ENCODE peak calls at places on chromosome 13, in eight cellular contexts. J, F, L, U, Q, C, G and M are unnamed samples. For H3K27me3, the result is how much of the 10 kb centered on the place peaks cover.

GRCh38 chr13:26220575-26220974 is 1.5 kb downstream of the RNF6 start:
- DNase-seq in J (no peak), F (peak), L (no peak), U (peak), Q (no peak), C (no peak), G (no peak), M (no peak)

GRCh38 chr13:33194820-33195692 is 90.5 kb downstream of the STARD13 start:
- DNase-seq in J (peak), F (peak), L (no peak), U (peak), Q (no peak), C (peak), G (no peak), M (no peak)

GRCh38 chr13:42875448-42876269 is 94.3 kb downstream of the FAM216B start:
- DNase-seq in J (no peak), F (peak), L (no peak), U (peak), Q (no peak), C (no peak), G (no peak), M (no peak)

GRCh38 chr13:39855236-39855635 is 199.8 kb downstream of the COG6 start:
- DNase-seq in J (no peak), F (peak), L (no peak), U (no peak), Q (no peak), C (no peak), G (no peak), M (no peak)

GRCh38 chr13:66036024-66036614 is 1194.0 kb downstream of the PCDH9 start:
- DNase-seq in J (no peak), F (peak), L (no peak), U (no peak), Q (no peak), C (no peak), G (peak), M (no peak)

GRCh38 chr13:24670927-24671326 is 9.3 kb upstream of the ATP12A start:
- DNase-seq in J (no peak), F (peak), L (peak), U (peak), Q (no peak), C (no peak), G (peak), M (no peak)

GRCh38 chr13:30792257-30793000 is 57.1 kb downstream of the ALOX5AP start:
- DNase-seq in J (peak), F (peak), L (peak), U (peak), Q (peak), C (peak), G (peak), M (peak)

GRCh38 chr13:50845211-50845610 is 1.7 kb upstream of the DLEU7 start:
- DNase-seq in J (no peak), F (peak), L (no peak), U (no peak), Q (no peak), C (no peak), G (no peak), M (no peak)

GRCh38 chr13:114110091-114110829 is 22.2 kb downstream of the RASA3 start:
- DNase-seq in J (no peak), F (peak), L (no peak), U (no peak), Q (peak), C (peak), G (peak), M (peak)

GRCh38 chr13:66264976-66265375 is 965.2 kb downstream of the PCDH9 start:
- DNase-seq in J (no peak), F (no peak), L (no peak), U (peak), Q (no peak), C (no peak), G (no peak), M (no peak)

GRCh38 chr13:64697226-64697625 is 2532.9 kb downstream of the PCDH9 start:
- DNase-seq in J (no peak), F (no peak), L (no peak), U (no peak), Q (no peak), C (no peak), G (no peak), M (no peak)

GRCh38 chr13:65095697-65096096 is 2134.4 kb downstream of the PCDH9 start:
- DNase-seq in J (no peak), F (peak), L (no peak), U (no peak), Q (no peak), C (no peak), G (no peak), M (no peak)

GRCh38 chr13:40777166-40777956 is 6.4 kb upstream of the MRPS31 start:
- DNase-seq in J (no peak), F (peak), L (peak), U (peak), Q (no peak), C (no peak), G (peak), M (no peak)

GRCh38 chr13:45325806-45326205 is 15.2 kb downstream of the TPT1 start:
- DNase-seq in J (peak), F (peak), L (no peak), U (peak), Q (no peak), C (no peak), G (peak), M (no peak)

GRCh38 chr13:32264407-32264806 is 50.8 kb downstream of the ZAR1L start:
- DNase-seq in J (no peak), F (no peak), L (no peak), U (peak), Q (no peak), C (peak), G (no peak), M (no peak)

GRCh38 chr13:91115776-91116175 is 231.7 kb upstream of the MIR17HG start:
- DNase-seq in J (no peak), F (no peak), L (no peak), U (no peak), Q (no peak), C (no peak), G (no peak), M (no peak)
- H3K27me3 ChIP-seq in J (under half), F (under half), L (under half), U (under half), Q (under half), C (under half), G (under half), M (under half)

DNA sequence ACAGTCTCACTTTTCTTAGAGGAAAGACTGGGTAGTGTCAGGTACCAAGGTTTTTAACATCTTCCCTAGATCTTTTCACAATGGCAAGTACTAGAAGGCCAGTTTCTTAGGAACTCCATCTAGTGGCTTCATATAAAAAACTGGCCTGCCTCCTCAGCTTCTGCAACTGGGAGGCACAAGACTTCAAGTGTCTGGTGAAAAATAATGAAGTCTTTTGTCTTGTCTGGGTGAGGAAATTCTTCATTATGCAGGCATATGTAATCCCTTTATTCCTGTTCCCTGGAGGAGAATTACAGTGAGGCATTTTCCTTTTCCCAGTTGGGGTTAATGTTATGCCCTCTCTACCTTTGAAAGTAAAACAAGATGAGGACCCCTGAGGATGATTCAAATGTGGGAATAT is 300.5 kb downstream of the NALCN start:
- DNase-seq in J (no peak), F (peak), L (no peak), U (no peak), Q (no peak), C (no peak), G (no peak), M (no peak)
- H3K4me3 ChIP-seq in J (no peak), F (no peak), L (no peak), U (no peak), Q (no peak), C (no peak), G (no peak), M (no peak)

DNA sequence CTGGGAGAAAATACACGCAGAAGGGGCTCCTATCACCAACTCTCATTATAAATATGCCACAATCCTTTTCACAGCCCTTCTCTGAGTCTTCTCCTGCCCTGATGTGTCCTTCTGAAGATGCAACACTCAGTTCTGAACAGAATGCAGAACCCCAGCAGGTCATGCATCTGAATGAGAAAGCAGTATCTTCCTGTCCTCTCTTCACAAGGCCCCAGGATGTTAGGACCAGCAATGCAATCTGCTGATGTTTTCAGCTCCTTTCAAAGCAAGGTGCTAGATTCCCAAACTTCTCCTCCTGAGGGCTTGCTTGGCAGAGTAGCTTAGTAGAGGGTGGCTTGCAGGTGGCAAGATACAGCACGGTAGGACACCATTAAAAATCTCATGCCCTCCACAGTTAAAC is 22.3 kb upstream of the DOCK9 start:
- DNase-seq in J (no peak), F (no peak), L (no peak), U (no peak), Q (no peak), C (no peak), G (no peak), M (no peak)
- H3K27me3 ChIP-seq in J (under half), F (under half), L (under half), U (under half), Q (under half), C (under half), G (under half), M (under half)

GRCh38 chr13:107867701-107868661 is 347.4 kb downstream of the LIG4 start:
- DNase-seq in J (no peak), F (peak), L (no peak), U (peak), Q (peak), C (peak), G (peak), M (peak)

GRCh38 chr13:107874456-107874855 is 340.9 kb downstream of the LIG4 start:
- DNase-seq in J (no peak), F (no peak), L (no peak), U (no peak), Q (no peak), C (no peak), G (no peak), M (no peak)

GRCh38 chr13:107873908-107874307 is 341.4 kb downstream of the LIG4 start:
- DNase-seq in J (no peak), F (no peak), L (no peak), U (no peak), Q (no peak), C (no peak), G (no peak), M (no peak)

GRCh38 chr13:107866666-107867623 is 348.4 kb downstream of the LIG4 start:
- DNase-seq in J (no peak), F (no peak), L (no peak), U (no peak), Q (peak), C (no peak), G (peak), M (peak)

DNA sequence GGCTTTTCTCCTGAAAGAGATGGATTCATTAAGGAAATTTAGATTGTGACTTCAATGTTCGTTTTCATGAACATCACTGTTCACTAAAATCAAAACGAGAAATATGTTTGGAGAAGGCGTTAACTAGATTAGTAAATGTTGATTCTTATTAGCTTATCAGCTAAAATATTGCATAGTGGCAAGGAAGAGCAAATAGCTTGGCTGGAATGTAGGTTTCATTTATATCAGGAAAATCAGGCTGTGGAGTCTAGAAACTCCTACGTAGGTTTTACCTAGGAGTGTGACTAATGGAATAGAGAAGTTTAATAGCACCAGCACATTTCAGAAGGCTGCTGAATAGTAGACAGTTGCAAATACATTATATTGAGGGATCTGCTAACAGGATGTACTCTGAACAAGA is 344.9 kb downstream of the LIG4 start:
- DNase-seq in J (no peak), F (no peak), L (no peak), U (no peak), Q (no peak), C (no peak), G (no peak), M (no peak)
- H3K4me3 ChIP-seq in J (no peak), F (no peak), L (no peak), U (no peak), Q (no peak), C (no peak), G (no peak), M (no peak)

GRCh38 chr13:99408703-99409000 is 92.6 kb upstream of the TM9SF2 start:
- DNase-seq in J (no peak), F (no peak), L (no peak), U (no peak), Q (no peak), C (no peak), G (no peak), M (peak)

GRCh38 chr13:99405966-99406365 is 95.3 kb upstream of the TM9SF2 start:
- DNase-seq in J (no peak), F (no peak), L (no peak), U (no peak), Q (no peak), C (no peak), G (no peak), M (no peak)

GRCh38 chr13:99404005-99404755 is 97.0 kb upstream of the GPR183 start:
- DNase-seq in J (no peak), F (no peak), L (no peak), U (no peak), Q (no peak), C (no peak), G (no peak), M (peak)

GRCh38 chr13:99407906-99408702 is 93.2 kb upstream of the TM9SF2 start:
- DNase-seq in J (no peak), F (no peak), L (no peak), U (no peak), Q (peak), C (no peak), G (no peak), M (peak)

GRCh38 chr13:99406799-99407201 is 94.5 kb upstream of the TM9SF2 start:
- DNase-seq in J (no peak), F (no peak), L (no peak), U (no peak), Q (no peak), C (no peak), G (no peak), M (peak)
- H3K27me3 ChIP-seq in J (under half), F (under half), L (under half), U (under half), Q (under half), C (under half), G (under half), M (under half)

GRCh38 chr13:79589605-79590511 is 108.9 kb downstream of the NDFIP2 start:
- DNase-seq in J (no peak), F (no peak), L (no peak), U (no peak), Q (no peak), C (no peak), G (no peak), M (no peak)
- H3K4me3 ChIP-seq in J (no peak), F (no peak), L (no peak), U (no peak), Q (no peak), C (no peak), G (no peak), M (no peak)